ENCODE peak calls at places on chromosomes 7 and 10, in nine cellular contexts. S is GM12865; M is cardiac muscle cell; B is naive B cell; V is effector CD4-positive, alpha-beta T cell; F is fibroblast of the aortic adventitia; Q is EH; P is posterior cingulate gyrus; K is posterior vena cava. T is an unnamed sample.

GRCh38 chr10:9302142-9302746 is 1247.8 kb downstream of the GATA3 start:
- DNase-seq in P (no peak), Q (peak), K (no peak), V (peak), S (peak), M (peak), B (peak), F (peak), T (no peak)

GRCh38 chr7:99733448-99733847 is 1.5 kb downstream of the CYP3A7 start:
- DNase-seq in B (no peak), K (no peak), Q (peak), V (no peak), F (no peak), S (peak), P (no peak), M (no peak), T (no peak)

GRCh38 chr7:140541513-140542192 is 62.3 kb upstream of the MKRN1 start:
- DNase-seq in P (no peak), V (no peak), M (peak), Q (peak), B (no peak), S (no peak), F (peak), K (no peak), T (no peak)

GRCh38 chr10:110138197-110138812 is 69.1 kb upstream of the MXI1 start:
- DNase-seq in S (peak), K (no peak), Q (peak), V (no peak), M (peak), F (peak), P (no peak), B (peak), T (no peak)

GRCh38 chr7:148318092-148318756 is 272.3 kb upstream of the C7orf33 start:
- DNase-seq in B (no peak), V (no peak), S (no peak), K (no peak), Q (no peak), P (no peak), F (no peak), M (no peak), T (no peak)

GRCh38 chr7:56491636-56492425 is 375.6 kb upstream of the NUPR2 start:
- DNase-seq in P (no peak), V (no peak), Q (no peak), F (no peak), B (no peak), K (no peak), S (no peak), M (no peak), T (no peak)

GRCh38 chr10:79397575-79398303 is 47.7 kb downstream of the ZCCHC24 start:
- DNase-seq in Q (peak), V (no peak), S (no peak), P (no peak), F (peak), B (no peak), M (no peak), K (peak), T (no peak)

GRCh38 chr10:114998993-114999392 is 61.0 kb downstream of the TRUB1 start:
- DNase-seq in S (no peak), F (no peak), K (no peak), V (no peak), M (no peak), B (no peak), P (no peak), Q (no peak), T (no peak)

GRCh38 chr10:75612904-75613684 is 181.7 kb downstream of the LRMDA start:
- DNase-seq in P (no peak), S (peak), B (no peak), V (no peak), Q (no peak), K (no peak), M (no peak), F (peak), T (no peak)

GRCh38 chr7:139105037-139105382 is 4.5 kb downstream of the ZC3HAV1 start:
- DNase-seq in V (no peak), S (peak), B (no peak), P (no peak), F (no peak), Q (no peak), M (no peak), K (no peak), T (no peak)

GRCh38 chr7:34727464-34727995 is 69.5 kb downstream of the NPSR1 start:
- DNase-seq in V (no peak), S (no peak), M (no peak), K (no peak), P (no peak), F (no peak), B (no peak), Q (no peak), T (no peak)